ENCODE peak calls at places on chromosomes 5 and 9, in five cellular contexts. One of them, this sample, is unnamed.

GRCh38 chr5:15993934-15994333 is 185.7 kb downstream of the MARCHF11 start:
- DNase-seq in stomach: no peak
- DNase-seq in prostate gland: no peak
- DNase-seq in suprapubic skin: no peak
- DNase-seq in esophagus muscularis mucosa: no peak
- DNase-seq in this sample: no peak

GRCh38 chr9:125343518-125344284 is 82.1 kb downstream of the GAPVD1 start:
- DNase-seq in stomach: no peak
- DNase-seq in prostate gland: no peak
- DNase-seq in suprapubic skin: no peak
- DNase-seq in esophagus muscularis mucosa: no peak
- DNase-seq in this sample: no peak

GRCh38 chr9:69170231-69170630 is 3.8 kb upstream of the TJP2 start:
- DNase-seq in stomach: no peak
- DNase-seq in prostate gland: no peak
- DNase-seq in suprapubic skin: no peak
- DNase-seq in esophagus muscularis mucosa: no peak
- DNase-seq in this sample: no peak

GRCh38 chr9:88236531-88237453 is 98.5 kb upstream of the SPATA31C2 start:
- DNase-seq in stomach: no peak
- DNase-seq in prostate gland: no peak
- DNase-seq in suprapubic skin: no peak
- DNase-seq in esophagus muscularis mucosa: no peak
- DNase-seq in this sample: peak; percentile 78

GRCh38 chr9:68706579-68707201 is 1.6 kb downstream of the PIP5K1B start:
- DNase-seq in stomach: no peak
- DNase-seq in prostate gland: no peak
- DNase-seq in suprapubic skin: no peak
- DNase-seq in esophagus muscularis mucosa: peak; percentile 74
- DNase-seq in this sample: no peak

GRCh38 chr9:75626860-75627259 is 263.6 kb upstream of the PCSK5 start:
- DNase-seq in stomach: no peak
- DNase-seq in prostate gland: no peak
- DNase-seq in suprapubic skin: no peak
- DNase-seq in esophagus muscularis mucosa: no peak
- DNase-seq in this sample: no peak

GRCh38 chr5:133873936-133874585 is 94.4 kb downstream of the C5orf15 start:
- DNase-seq in stomach: no peak
- DNase-seq in prostate gland: no peak
- DNase-seq in suprapubic skin: no peak
- DNase-seq in esophagus muscularis mucosa: no peak
- DNase-seq in this sample: no peak

GRCh38 chr5:2948875-2949274 is 197.4 kb upstream of the IRX2 start:
- DNase-seq in stomach: no peak
- DNase-seq in prostate gland: no peak
- DNase-seq in suprapubic skin: no peak
- DNase-seq in esophagus muscularis mucosa: no peak
- DNase-seq in this sample: no peak

GRCh38 chr5:175542232-175542965 is 64.0 kb downstream of the SFXN1 start:
- DNase-seq in stomach: peak; percentile 27
- DNase-seq in prostate gland: no peak
- DNase-seq in suprapubic skin: no peak
- DNase-seq in esophagus muscularis mucosa: no peak
- DNase-seq in this sample: no peak

GRCh38 chr5:91194861-91195460 is 188.2 kb downstream of the ARRDC3 start:
- DNase-seq in stomach: no peak
- DNase-seq in prostate gland: no peak
- DNase-seq in suprapubic skin: no peak
- DNase-seq in esophagus muscularis mucosa: no peak
- DNase-seq in this sample: no peak

GRCh38 chr9:111039203-111039907 is 1.1 kb upstream of the LPAR1 start:
- DNase-seq in stomach: peak; percentile 35
- DNase-seq in prostate gland: peak; percentile 15
- DNase-seq in suprapubic skin: no peak
- DNase-seq in esophagus muscularis mucosa: no peak
- DNase-seq in this sample: no peak

GRCh38 chr5:107369622-107370021 is 301.1 kb downstream of the EFNA5 start:
- DNase-seq in stomach: no peak
- DNase-seq in prostate gland: no peak
- DNase-seq in suprapubic skin: no peak
- DNase-seq in esophagus muscularis mucosa: no peak
- DNase-seq in this sample: no peak

GRCh38 chr5:26482817-26483375 is 555.5 kb downstream of the CDH9 start:
- DNase-seq in stomach: no peak
- DNase-seq in prostate gland: no peak
- DNase-seq in suprapubic skin: no peak
- DNase-seq in esophagus muscularis mucosa: no peak
- DNase-seq in this sample: no peak

GRCh38 chr5:148443998-148444397 is 60.2 kb downstream of the FBXO38 start:
- DNase-seq in stomach: peak; percentile 39
- DNase-seq in prostate gland: peak; percentile 49
- DNase-seq in suprapubic skin: no peak
- DNase-seq in esophagus muscularis mucosa: no peak
- DNase-seq in this sample: peak; percentile 66

GRCh38 chr5:53167836-53168235 is 58.3 kb upstream of the MOCS2 start:
- DNase-seq in stomach: peak; percentile 26
- DNase-seq in prostate gland: no peak
- DNase-seq in suprapubic skin: no peak
- DNase-seq in esophagus muscularis mucosa: no peak
- DNase-seq in this sample: peak; percentile 78

GRCh38 chr5:108508976-108509375 is 127.1 kb upstream of the FBXL17 start:
- DNase-seq in stomach: no peak
- DNase-seq in prostate gland: no peak
- DNase-seq in suprapubic skin: no peak
- DNase-seq in esophagus muscularis mucosa: no peak
- DNase-seq in this sample: no peak

GRCh38 chr5:17928571-17928970 is 294.3 kb downstream of the TAF11L14 start:
- DNase-seq in stomach: no peak
- DNase-seq in prostate gland: peak; percentile 8
- DNase-seq in suprapubic skin: no peak
- DNase-seq in esophagus muscularis mucosa: no peak
- DNase-seq in this sample: no peak

GRCh38 chr9:20340161-20340861 is 282.0 kb downstream of the MLLT3 start:
- DNase-seq in stomach: no peak
- DNase-seq in prostate gland: no peak
- DNase-seq in suprapubic skin: no peak
- DNase-seq in esophagus muscularis mucosa: peak; percentile 72
- DNase-seq in this sample: no peak

GRCh38 chr5:112411903-112412302 is 7.2 kb downstream of the EPB41L4A start:
- DNase-seq in stomach: no peak
- DNase-seq in prostate gland: no peak
- DNase-seq in suprapubic skin: no peak
- DNase-seq in esophagus muscularis mucosa: no peak
- DNase-seq in this sample: no peak

GRCh38 chr5:59007460-59008063 is 424.7 kb downstream of the RAB3C start:
- DNase-seq in stomach: no peak
- DNase-seq in prostate gland: no peak
- DNase-seq in suprapubic skin: no peak
- DNase-seq in esophagus muscularis mucosa: no peak
- DNase-seq in this sample: no peak

GRCh38 chr5:15013654-15014463 is 142.3 kb upstream of the ANKH start:
- DNase-seq in stomach: no peak
- DNase-seq in prostate gland: peak; percentile 56
- DNase-seq in suprapubic skin: no peak
- DNase-seq in esophagus muscularis mucosa: no peak
- DNase-seq in this sample: no peak

GRCh38 chr9:71769175-71770165 is 1.2 kb upstream of the CEMIP2 start:
- DNase-seq in stomach: peak; percentile 89
- DNase-seq in prostate gland: peak; percentile 92
- DNase-seq in suprapubic skin: peak; percentile 93
- DNase-seq in esophagus muscularis mucosa: peak; percentile 93
- DNase-seq in this sample: peak; percentile 91

GRCh38 chr5:92836861-92837755 is 743.9 kb downstream of the NR2F1-AS1 start:
- DNase-seq in stomach: no peak
- DNase-seq in prostate gland: no peak
- DNase-seq in suprapubic skin: no peak
- DNase-seq in esophagus muscularis mucosa: no peak
- DNase-seq in this sample: no peak

GRCh38 chr5:1155191-1156032 is 43.5 kb upstream of the SLC12A7 start:
- DNase-seq in stomach: no peak
- DNase-seq in prostate gland: no peak
- DNase-seq in suprapubic skin: no peak
- DNase-seq in esophagus muscularis mucosa: no peak
- DNase-seq in this sample: no peak

GRCh38 chr5:32753765-32754164 is 42.6 kb downstream of the NPR3 start:
- DNase-seq in stomach: no peak
- DNase-seq in prostate gland: no peak
- DNase-seq in suprapubic skin: no peak
- DNase-seq in esophagus muscularis mucosa: no peak
- DNase-seq in this sample: no peak

GRCh38 chr9:126842977-126843799 is 17.3 kb upstream of the ZBTB34 start:
- DNase-seq in stomach: no peak
- DNase-seq in prostate gland: no peak
- DNase-seq in suprapubic skin: no peak
- DNase-seq in esophagus muscularis mucosa: no peak
- DNase-seq in this sample: no peak

GRCh38 chr5:6026766-6027165 is 351.6 kb downstream of the MED10 start:
- DNase-seq in stomach: no peak
- DNase-seq in prostate gland: no peak
- DNase-seq in suprapubic skin: no peak
- DNase-seq in esophagus muscularis mucosa: no peak
- DNase-seq in this sample: no peak

GRCh38 chr5:1732238-1732880 is 67.3 kb downstream of the MRPL36 start:
- DNase-seq in stomach: peak; percentile 21
- DNase-seq in prostate gland: peak; percentile 4
- DNase-seq in suprapubic skin: peak; percentile 67
- DNase-seq in esophagus muscularis mucosa: no peak
- DNase-seq in this sample: no peak

GRCh38 chr5:142798099-142798768 is 28.1 kb downstream of the ARHGAP26 start:
- DNase-seq in stomach: no peak
- DNase-seq in prostate gland: no peak
- DNase-seq in suprapubic skin: no peak
- DNase-seq in esophagus muscularis mucosa: no peak
- DNase-seq in this sample: peak; percentile 69

GRCh38 chr5:142167458-142167857 is 58.9 kb downstream of the NDFIP1 start:
- DNase-seq in stomach: no peak
- DNase-seq in prostate gland: no peak
- DNase-seq in suprapubic skin: no peak
- DNase-seq in esophagus muscularis mucosa: no peak
- DNase-seq in this sample: no peak

GRCh38 chr5:147669113-147669869 is 113.2 kb downstream of the JAKMIP2 start:
- DNase-seq in stomach: no peak
- DNase-seq in prostate gland: peak; percentile 54
- DNase-seq in suprapubic skin: no peak
- DNase-seq in esophagus muscularis mucosa: no peak
- DNase-seq in this sample: peak; percentile 75

GRCh38 chr5:138506370-138507113 is 36.5 kb downstream of the ETF1 start:
- DNase-seq in stomach: no peak
- DNase-seq in prostate gland: no peak
- DNase-seq in suprapubic skin: no peak
- DNase-seq in esophagus muscularis mucosa: no peak
- DNase-seq in this sample: no peak

GRCh38 chr9:124257865-124258764 is at the start of gene NEK6:
- DNase-seq in stomach: peak; percentile 40
- DNase-seq in prostate gland: no peak
- DNase-seq in suprapubic skin: no peak
- DNase-seq in esophagus muscularis mucosa: no peak
- DNase-seq in this sample: peak; percentile 47
- H3K4me1 ChIP-seq in stomach: peaks cover 49% of the 10 kb centered on the region
- H3K4me1 ChIP-seq in prostate gland: peaks cover 7% of the 10 kb centered on the region
- H3K4me1 ChIP-seq in suprapubic skin: peaks cover 45% of the 10 kb centered on the region
- H3K4me1 ChIP-seq in esophagus muscularis mucosa: peaks cover 51% of the 10 kb centered on the region
- H3K4me1 ChIP-seq in this sample: peaks cover 56% of the 10 kb centered on the region

GRCh38 chr9:98837516-98837915 is 30.0 kb downstream of the GALNT12 start:
- DNase-seq in stomach: no peak
- DNase-seq in prostate gland: no peak
- DNase-seq in suprapubic skin: no peak
- DNase-seq in esophagus muscularis mucosa: no peak
- DNase-seq in this sample: no peak
- TF ChIP-seq POLR2AphosphoS5 in stomach: no peak
- TF ChIP-seq POLR2AphosphoS5 in prostate gland: no peak
- TF ChIP-seq POLR2AphosphoS5 in suprapubic skin: no peak
- TF ChIP-seq POLR2AphosphoS5 in esophagus muscularis mucosa: no peak
- TF ChIP-seq POLR2AphosphoS5 in this sample: no peak

GRCh38 chr5:36389245-36389644 is 87.5 kb upstream of the RANBP3L start:
- DNase-seq in stomach: no peak
- DNase-seq in prostate gland: no peak
- DNase-seq in suprapubic skin: no peak
- DNase-seq in esophagus muscularis mucosa: no peak
- DNase-seq in this sample: peak; percentile 69

GRCh38 chr5:36388288-36388687 is 86.6 kb upstream of the RANBP3L start:
- DNase-seq in stomach: no peak
- DNase-seq in prostate gland: no peak
- DNase-seq in suprapubic skin: no peak
- DNase-seq in esophagus muscularis mucosa: no peak
- DNase-seq in this sample: no peak

GRCh38 chr5:36392818-36393217 is 91.1 kb upstream of the RANBP3L start:
- DNase-seq in stomach: no peak
- DNase-seq in prostate gland: no peak
- DNase-seq in suprapubic skin: no peak
- DNase-seq in esophagus muscularis mucosa: no peak
- DNase-seq in this sample: no peak

GRCh38 chr5:36392186-36392585 is 90.5 kb upstream of the RANBP3L start:
- DNase-seq in stomach: no peak
- DNase-seq in prostate gland: no peak
- DNase-seq in suprapubic skin: no peak
- DNase-seq in esophagus muscularis mucosa: no peak
- DNase-seq in this sample: no peak

DNA sequence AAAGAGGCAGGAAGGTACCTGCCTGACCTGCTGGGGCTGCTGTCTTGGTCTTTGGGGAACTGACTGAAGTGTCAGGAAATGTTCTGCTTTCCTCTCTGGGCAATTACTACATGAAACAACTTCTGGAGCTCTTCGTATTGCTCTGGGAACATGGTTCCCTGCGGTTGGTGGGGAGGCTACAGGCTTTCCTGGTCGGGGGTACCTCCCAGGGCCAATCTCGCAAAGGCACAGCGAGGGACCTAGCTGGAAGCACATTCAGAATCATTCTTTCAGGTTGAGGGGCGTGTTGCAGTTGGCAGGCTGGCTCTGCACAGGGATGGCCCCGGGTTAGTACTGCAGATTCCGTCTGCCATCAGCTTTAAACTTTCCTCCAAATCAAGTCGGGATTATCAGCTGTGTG is 88.9 kb upstream of the RANBP3L start:
- DNase-seq in stomach: no peak
- DNase-seq in prostate gland: no peak
- DNase-seq in suprapubic skin: no peak
- DNase-seq in esophagus muscularis mucosa: no peak
- DNase-seq in this sample: no peak
- H3K4me1 ChIP-seq in stomach: peaks cover 10% of the 10 kb centered on the region
- H3K4me1 ChIP-seq in prostate gland: no peaks in the 10 kb centered on the region
- H3K4me1 ChIP-seq in suprapubic skin: no peaks in the 10 kb centered on the region
- H3K4me1 ChIP-seq in esophagus muscularis mucosa: peaks cover 13% of the 10 kb centered on the region
- H3K4me1 ChIP-seq in this sample: peaks cover 20% of the 10 kb centered on the region

GRCh38 chr9:132099184-132099583 is 19.5 kb upstream of the MED27 start:
- DNase-seq in stomach: no peak
- DNase-seq in prostate gland: no peak
- DNase-seq in suprapubic skin: no peak
- DNase-seq in esophagus muscularis mucosa: no peak
- DNase-seq in this sample: no peak

GRCh38 chr9:132099741-132100407 is 20.2 kb upstream of the MED27 start:
- DNase-seq in stomach: no peak
- DNase-seq in prostate gland: no peak
- DNase-seq in suprapubic skin: no peak
- DNase-seq in esophagus muscularis mucosa: no peak
- DNase-seq in this sample: no peak

GRCh38 chr9:132090771-132091170 is 11.1 kb upstream of the MED27 start:
- DNase-seq in stomach: no peak
- DNase-seq in prostate gland: no peak
- DNase-seq in suprapubic skin: no peak
- DNase-seq in esophagus muscularis mucosa: no peak
- DNase-seq in this sample: no peak

GRCh38 chr9:132094314-132094791 is 14.7 kb upstream of the MED27 start:
- DNase-seq in stomach: no peak
- DNase-seq in prostate gland: no peak
- DNase-seq in suprapubic skin: no peak
- DNase-seq in esophagus muscularis mucosa: no peak
- DNase-seq in this sample: no peak
- TF ChIP-seq POLR2AphosphoS5 in stomach: no peak
- TF ChIP-seq POLR2AphosphoS5 in prostate gland: no peak
- TF ChIP-seq POLR2AphosphoS5 in suprapubic skin: no peak
- TF ChIP-seq POLR2AphosphoS5 in esophagus muscularis mucosa: no peak
- TF ChIP-seq POLR2AphosphoS5 in this sample: no peak

This sample was measured in sigmoid colon.